ENCODE peak calls at places on chromosomes 16 and 17, in seven cellular contexts. One of them, this sample, is unnamed.

GRCh38 chr16:23534868-23535860 is 22.0 kb downstream of the EARS2 start:
- DNase-seq in AG09309: no peak
- DNase-seq in lung: no peak
- DNase-seq in gastrocnemius medialis: no peak
- DNase-seq in cardiac muscle cell: no peak
- DNase-seq in dorsolateral prefrontal cortex: no peak
- DNase-seq in effector memory CD4-positive, alpha-beta T cell: no peak
- DNase-seq in this sample: no peak

GRCh38 chr17:36221187-36221586 is 10.3 kb downstream of the CCL4L2 start:
- DNase-seq in dorsolateral prefrontal cortex: no peak
- DNase-seq in effector memory CD4-positive, alpha-beta T cell: no peak
- DNase-seq in lung: no peak
- DNase-seq in cardiac muscle cell: no peak
- DNase-seq in gastrocnemius medialis: no peak
- DNase-seq in AG09309: no peak
- DNase-seq in this sample: no peak

GRCh38 chr17:39178516-39178915 is 12.6 kb upstream of the ARL5C start:
- DNase-seq in AG09309: no peak
- DNase-seq in effector memory CD4-positive, alpha-beta T cell: no peak
- DNase-seq in lung: no peak
- DNase-seq in dorsolateral prefrontal cortex: no peak
- DNase-seq in gastrocnemius medialis: no peak
- DNase-seq in cardiac muscle cell: no peak
- DNase-seq in this sample: no peak

GRCh38 chr17:33674685-33675084 is 381.6 kb upstream of the ASIC2 start:
- DNase-seq in effector memory CD4-positive, alpha-beta T cell: peak; percentile 14
- DNase-seq in AG09309: peak; percentile 1
- DNase-seq in cardiac muscle cell: peak; percentile 63
- DNase-seq in lung: peak; percentile 48
- DNase-seq in dorsolateral prefrontal cortex: peak; percentile 80
- DNase-seq in gastrocnemius medialis: no peak
- DNase-seq in this sample: peak; percentile 66

GRCh38 chr17:78803161-78803845 is 21.2 kb upstream of the CYTH1 start:
- DNase-seq in gastrocnemius medialis: no peak
- DNase-seq in cardiac muscle cell: no peak
- DNase-seq in AG09309: no peak
- DNase-seq in lung: no peak
- DNase-seq in dorsolateral prefrontal cortex: no peak
- DNase-seq in effector memory CD4-positive, alpha-beta T cell: no peak
- DNase-seq in this sample: peak; percentile 75

GRCh38 chr17:38628441-38628840 is 22.7 kb upstream of the SRCIN1 start:
- DNase-seq in cardiac muscle cell: peak; percentile 16
- DNase-seq in lung: no peak
- DNase-seq in effector memory CD4-positive, alpha-beta T cell: no peak
- DNase-seq in AG09309: no peak
- DNase-seq in dorsolateral prefrontal cortex: no peak
- DNase-seq in gastrocnemius medialis: no peak
- DNase-seq in this sample: no peak

GRCh38 chr17:74769266-74769855 is 6.8 kb downstream of the NAT9 start:
- DNase-seq in effector memory CD4-positive, alpha-beta T cell: no peak
- DNase-seq in gastrocnemius medialis: no peak
- DNase-seq in dorsolateral prefrontal cortex: no peak
- DNase-seq in lung: no peak
- DNase-seq in cardiac muscle cell: no peak
- DNase-seq in AG09309: no peak
- DNase-seq in this sample: no peak

GRCh38 chr17:59649886-59650285 is 30.2 kb downstream of the CLTC start:
- DNase-seq in dorsolateral prefrontal cortex: no peak
- DNase-seq in lung: no peak
- DNase-seq in gastrocnemius medialis: no peak
- DNase-seq in cardiac muscle cell: no peak
- DNase-seq in effector memory CD4-positive, alpha-beta T cell: no peak
- DNase-seq in AG09309: no peak
- DNase-seq in this sample: no peak

GRCh38 chr17:60729854-60730253 is 52.2 kb downstream of the BCAS3 start:
- DNase-seq in lung: no peak
- DNase-seq in effector memory CD4-positive, alpha-beta T cell: no peak
- DNase-seq in cardiac muscle cell: no peak
- DNase-seq in AG09309: no peak
- DNase-seq in dorsolateral prefrontal cortex: no peak
- DNase-seq in gastrocnemius medialis: no peak
- DNase-seq in this sample: no peak

GRCh38 chr17:33756021-33756420 is 462.9 kb upstream of the ASIC2 start:
- DNase-seq in dorsolateral prefrontal cortex: no peak
- DNase-seq in lung: no peak
- DNase-seq in cardiac muscle cell: no peak
- DNase-seq in effector memory CD4-positive, alpha-beta T cell: no peak
- DNase-seq in AG09309: no peak
- DNase-seq in gastrocnemius medialis: no peak
- DNase-seq in this sample: no peak

GRCh38 chr17:50943575-50943933 is 77.4 kb upstream of the TOB1 start:
- DNase-seq in AG09309: no peak
- DNase-seq in cardiac muscle cell: no peak
- DNase-seq in effector memory CD4-positive, alpha-beta T cell: no peak
- DNase-seq in dorsolateral prefrontal cortex: peak; percentile 23
- DNase-seq in lung: no peak
- DNase-seq in gastrocnemius medialis: no peak
- DNase-seq in this sample: no peak

GRCh38 chr17:82965371-82965770 is 114.0 kb upstream of the METRNL start:
- DNase-seq in lung: no peak
- DNase-seq in gastrocnemius medialis: no peak
- DNase-seq in dorsolateral prefrontal cortex: peak; percentile 1
- DNase-seq in AG09309: no peak
- DNase-seq in cardiac muscle cell: no peak
- DNase-seq in effector memory CD4-positive, alpha-beta T cell: no peak
- DNase-seq in this sample: no peak

GRCh38 chr17:7114875-7115614 is 423 bp upstream of the ASGR2 start:
- DNase-seq in AG09309: no peak
- DNase-seq in gastrocnemius medialis: no peak
- DNase-seq in lung: no peak
- DNase-seq in effector memory CD4-positive, alpha-beta T cell: no peak
- DNase-seq in cardiac muscle cell: peak; percentile 18
- DNase-seq in dorsolateral prefrontal cortex: no peak
- DNase-seq in this sample: peak; percentile 64

GRCh38 chr17:55709984-55710383 is 12.7 kb downstream of the TMEM100 start:
- DNase-seq in gastrocnemius medialis: peak; percentile 45
- DNase-seq in dorsolateral prefrontal cortex: no peak
- DNase-seq in cardiac muscle cell: no peak
- DNase-seq in effector memory CD4-positive, alpha-beta T cell: no peak
- DNase-seq in lung: no peak
- DNase-seq in AG09309: no peak
- DNase-seq in this sample: no peak

GRCh38 chr17:56624315-56624714 is 30.8 kb downstream of the NOG start:
- DNase-seq in AG09309: no peak
- DNase-seq in lung: no peak
- DNase-seq in cardiac muscle cell: no peak
- DNase-seq in effector memory CD4-positive, alpha-beta T cell: no peak
- DNase-seq in gastrocnemius medialis: no peak
- DNase-seq in dorsolateral prefrontal cortex: no peak
- DNase-seq in this sample: peak; percentile 11

GRCh38 chr16:17166095-17166494 is 304.7 kb downstream of the XYLT1 start:
- DNase-seq in effector memory CD4-positive, alpha-beta T cell: no peak
- DNase-seq in lung: no peak
- DNase-seq in AG09309: no peak
- DNase-seq in cardiac muscle cell: no peak
- DNase-seq in dorsolateral prefrontal cortex: no peak
- DNase-seq in gastrocnemius medialis: no peak
- DNase-seq in this sample: no peak

GRCh38 chr16:24986512-24987303 is 28.5 kb downstream of the ARHGAP17 start:
- DNase-seq in gastrocnemius medialis: no peak
- DNase-seq in effector memory CD4-positive, alpha-beta T cell: no peak
- DNase-seq in cardiac muscle cell: peak; percentile 94
- DNase-seq in AG09309: peak; percentile 51
- DNase-seq in lung: no peak
- DNase-seq in dorsolateral prefrontal cortex: no peak
- DNase-seq in this sample: peak; percentile 85

GRCh38 chr17:73489333-73489732 is 154.9 kb downstream of the SDK2 start:
- DNase-seq in effector memory CD4-positive, alpha-beta T cell: no peak
- DNase-seq in cardiac muscle cell: no peak
- DNase-seq in gastrocnemius medialis: no peak
- DNase-seq in lung: no peak
- DNase-seq in dorsolateral prefrontal cortex: no peak
- DNase-seq in AG09309: no peak
- DNase-seq in this sample: no peak

GRCh38 chr16:58411736-58412614 is 19.7 kb downstream of the GINS3 start:
- DNase-seq in effector memory CD4-positive, alpha-beta T cell: no peak
- DNase-seq in lung: no peak
- DNase-seq in cardiac muscle cell: no peak
- DNase-seq in gastrocnemius medialis: no peak
- DNase-seq in AG09309: no peak
- DNase-seq in dorsolateral prefrontal cortex: no peak
- DNase-seq in this sample: no peak

GRCh38 chr16:77211880-77212735 is 12.9 kb downstream of the SYCE1L start:
- DNase-seq in AG09309: no peak
- DNase-seq in gastrocnemius medialis: no peak
- DNase-seq in cardiac muscle cell: peak; percentile 58
- DNase-seq in lung: peak; percentile 49
- DNase-seq in dorsolateral prefrontal cortex: no peak
- DNase-seq in effector memory CD4-positive, alpha-beta T cell: peak; percentile 64
- DNase-seq in this sample: no peak

GRCh38 chr16:3175157-3176153 is 12.5 kb upstream of the OR1F1 start:
- DNase-seq in effector memory CD4-positive, alpha-beta T cell: no peak
- DNase-seq in cardiac muscle cell: peak; percentile 40
- DNase-seq in lung: no peak
- DNase-seq in gastrocnemius medialis: no peak
- DNase-seq in dorsolateral prefrontal cortex: no peak
- DNase-seq in AG09309: no peak
- DNase-seq in this sample: no peak

GRCh38 chr16:27980919-27981670 is 82.4 kb downstream of the GSG1L start:
- DNase-seq in effector memory CD4-positive, alpha-beta T cell: no peak
- DNase-seq in AG09309: no peak
- DNase-seq in dorsolateral prefrontal cortex: no peak
- DNase-seq in gastrocnemius medialis: no peak
- DNase-seq in cardiac muscle cell: no peak
- DNase-seq in lung: no peak
- DNase-seq in this sample: no peak

GRCh38 chr17:17710728-17711541 is 29.7 kb downstream of the RAI1 start:
- DNase-seq in AG09309: peak; percentile 45
- DNase-seq in cardiac muscle cell: peak; percentile 88
- DNase-seq in effector memory CD4-positive, alpha-beta T cell: no peak
- DNase-seq in dorsolateral prefrontal cortex: peak; percentile 57
- DNase-seq in lung: peak; percentile 93
- DNase-seq in gastrocnemius medialis: no peak
- DNase-seq in this sample: no peak

GRCh38 chr17:38982858-38983746 is 15.9 kb upstream of the FBXO47 start:
- DNase-seq in effector memory CD4-positive, alpha-beta T cell: peak; percentile 22
- DNase-seq in cardiac muscle cell: peak; percentile 86
- DNase-seq in dorsolateral prefrontal cortex: peak; percentile 57
- DNase-seq in lung: no peak
- DNase-seq in gastrocnemius medialis: peak; percentile 17
- DNase-seq in AG09309: no peak
- DNase-seq in this sample: peak; percentile 53

GRCh38 chr16:89114159-89114981 is 20.7 kb downstream of the ACSF3 start:
- DNase-seq in gastrocnemius medialis: no peak
- DNase-seq in dorsolateral prefrontal cortex: no peak
- DNase-seq in AG09309: no peak
- DNase-seq in lung: no peak
- DNase-seq in effector memory CD4-positive, alpha-beta T cell: no peak
- DNase-seq in cardiac muscle cell: peak; percentile 10
- DNase-seq in this sample: no peak

GRCh38 chr17:21358682-21359482 is 17.3 kb upstream of the KCNJ12 start:
- DNase-seq in cardiac muscle cell: no peak
- DNase-seq in effector memory CD4-positive, alpha-beta T cell: no peak
- DNase-seq in gastrocnemius medialis: no peak
- DNase-seq in lung: no peak
- DNase-seq in dorsolateral prefrontal cortex: no peak
- DNase-seq in AG09309: no peak
- DNase-seq in this sample: no peak

GRCh38 chr17:81285179-81285878 is 9.8 kb downstream of the SLC38A10 start:
- DNase-seq in lung: peak; percentile 78
- DNase-seq in gastrocnemius medialis: peak; percentile 51
- DNase-seq in cardiac muscle cell: peak; percentile 67
- DNase-seq in effector memory CD4-positive, alpha-beta T cell: peak; percentile 33
- DNase-seq in AG09309: no peak
- DNase-seq in dorsolateral prefrontal cortex: peak; percentile 49
- DNase-seq in this sample: peak; percentile 86
- H3K4me3 ChIP-seq in lung: peak overlapping the region; percentile 8
- H3K4me3 ChIP-seq in gastrocnemius medialis: peak overlapping the region; percentile 45
- H3K4me3 ChIP-seq in cardiac muscle cell: no peak overlapping the region
- H3K4me3 ChIP-seq in effector memory CD4-positive, alpha-beta T cell: peak overlapping the region; percentile 69
- H3K4me3 ChIP-seq in AG09309: peak overlapping the region; percentile 12
- H3K4me3 ChIP-seq in dorsolateral prefrontal cortex: peak overlapping the region; percentile 24
- H3K4me3 ChIP-seq in this sample: peak overlapping the region; percentile 16

GRCh38 chr16:899678-900060 is 71.1 kb downstream of the LMF1 start:
- DNase-seq in dorsolateral prefrontal cortex: no peak
- DNase-seq in gastrocnemius medialis: no peak
- DNase-seq in effector memory CD4-positive, alpha-beta T cell: no peak
- DNase-seq in lung: no peak
- DNase-seq in cardiac muscle cell: no peak
- DNase-seq in AG09309: no peak
- DNase-seq in this sample: no peak
- H3K4me3 ChIP-seq in dorsolateral prefrontal cortex: no peak overlapping the region
- H3K4me3 ChIP-seq in gastrocnemius medialis: no peak overlapping the region
- H3K4me3 ChIP-seq in effector memory CD4-positive, alpha-beta T cell: no peak overlapping the region
- H3K4me3 ChIP-seq in lung: no peak overlapping the region
- H3K4me3 ChIP-seq in cardiac muscle cell: no peak overlapping the region
- H3K4me3 ChIP-seq in AG09309: no peak overlapping the region
- H3K4me3 ChIP-seq in this sample: no peak overlapping the region

GRCh38 chr17:81483862-81484194 is 28.8 kb downstream of the ACTG1 start:
- DNase-seq in effector memory CD4-positive, alpha-beta T cell: no peak
- DNase-seq in dorsolateral prefrontal cortex: no peak
- DNase-seq in AG09309: no peak
- DNase-seq in lung: no peak
- DNase-seq in gastrocnemius medialis: no peak
- DNase-seq in cardiac muscle cell: no peak
- DNase-seq in this sample: no peak
- H3K4me3 ChIP-seq in effector memory CD4-positive, alpha-beta T cell: peak overlapping the region; percentile 46
- H3K4me3 ChIP-seq in dorsolateral prefrontal cortex: peak overlapping the region; percentile 63
- H3K4me3 ChIP-seq in AG09309: peak overlapping the region; percentile 45
- H3K4me3 ChIP-seq in lung: no peak overlapping the region
- H3K4me3 ChIP-seq in gastrocnemius medialis: peak overlapping the region; percentile 41
- H3K4me3 ChIP-seq in cardiac muscle cell: peak overlapping the region; percentile 8
- H3K4me3 ChIP-seq in this sample: peak overlapping the region; percentile 26

DNA sequence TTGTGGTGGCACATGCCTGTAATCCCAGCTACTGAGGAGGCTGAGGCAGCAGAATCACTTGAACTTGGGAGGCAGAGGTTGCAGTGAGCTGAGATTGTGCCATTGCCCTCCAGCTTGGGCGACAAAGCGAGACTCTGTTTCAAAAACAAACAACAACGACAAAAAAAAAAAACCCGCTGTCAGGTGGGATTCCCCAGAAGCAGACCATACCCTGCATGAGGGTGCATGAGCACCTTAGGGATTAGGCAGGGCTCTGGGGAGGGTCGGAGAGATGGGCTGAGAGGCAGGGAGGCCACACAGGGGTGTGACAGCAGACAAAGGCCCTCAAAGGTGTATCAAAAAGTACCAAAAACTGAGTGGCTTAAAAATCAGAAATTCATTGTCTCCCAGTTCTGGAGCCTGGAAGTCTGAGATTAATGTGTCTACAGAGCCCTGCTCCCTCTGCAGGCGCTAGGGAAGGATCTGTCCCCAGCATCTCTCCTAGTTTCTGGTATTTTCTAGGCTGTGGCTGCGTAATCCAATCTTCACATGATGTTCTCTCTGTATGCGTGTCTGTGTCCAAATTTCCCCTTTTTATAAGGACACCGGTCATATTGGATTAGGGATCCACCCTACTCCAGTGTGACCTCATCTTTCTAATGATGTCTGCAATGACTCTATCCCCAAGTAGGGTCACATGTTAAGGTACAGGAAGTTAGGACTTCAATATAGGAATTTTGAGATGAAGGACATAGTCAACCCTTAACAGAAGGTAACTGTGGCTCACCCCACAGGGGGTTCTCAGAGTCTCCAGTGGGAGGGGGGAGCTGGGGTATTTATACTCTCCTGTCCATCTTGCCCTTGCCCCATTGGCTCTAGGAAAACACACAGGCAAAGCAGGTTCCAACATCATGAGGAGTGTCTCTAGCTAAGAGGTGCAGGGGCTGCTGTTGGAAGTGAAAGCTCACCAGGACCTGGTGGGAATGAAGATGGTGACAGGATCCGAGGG is 13.6 kb upstream of the TVP23A start:
- DNase-seq in gastrocnemius medialis: no peak
- DNase-seq in lung: no peak
- DNase-seq in dorsolateral prefrontal cortex: no peak
- DNase-seq in cardiac muscle cell: no peak
- DNase-seq in AG09309: no peak
- DNase-seq in effector memory CD4-positive, alpha-beta T cell: no peak
- DNase-seq in this sample: no peak
- H3K4me3 ChIP-seq in gastrocnemius medialis: no peak overlapping the region
- H3K4me3 ChIP-seq in lung: no peak overlapping the region
- H3K4me3 ChIP-seq in dorsolateral prefrontal cortex: no peak overlapping the region
- H3K4me3 ChIP-seq in cardiac muscle cell: no peak overlapping the region
- H3K4me3 ChIP-seq in AG09309: no peak overlapping the region
- H3K4me3 ChIP-seq in effector memory CD4-positive, alpha-beta T cell: no peak overlapping the region
- H3K4me3 ChIP-seq in this sample: no peak overlapping the region

This sample was measured in HL-60.